ENCODE peak calls at places on chromosomes 11 and 22, in nine cellular contexts. R, O, H, S, L, F, U, Z and M are unnamed samples. For H3K9me3, the result is how much of the 10 kb centered on the place peaks cover.

GRCh38 chr11:65489061-65489705 is 9.7 kb upstream of the MALAT1 start:
- DNase-seq in R (peak), O (peak), H (peak), S (no peak), L (no peak), F (peak), U (no peak), Z (peak), M (peak)

GRCh38 chr11:47967577-47968230 is 12.7 kb upstream of the PTPRJ start:
- DNase-seq in R (no peak), O (no peak), H (no peak), S (no peak), L (no peak), F (no peak), U (no peak), Z (no peak), M (no peak)

GRCh38 chr11:127002669-127003259 is 2.2 kb upstream of the KIRREL3 start:
- DNase-seq in R (no peak), O (no peak), H (no peak), S (no peak), L (no peak), F (no peak), U (no peak), Z (no peak), M (no peak)

GRCh38 chr11:129766858-129767604 is 48.6 kb upstream of the TMEM45B start:
- DNase-seq in R (no peak), O (peak), H (no peak), S (no peak), L (no peak), F (no peak), U (no peak), Z (no peak), M (peak)

GRCh38 chr11:44940835-44941234 is 9.8 kb downstream of the TP53I11 start:
- DNase-seq in R (no peak), O (no peak), H (no peak), S (no peak), L (no peak), F (no peak), U (no peak), Z (no peak), M (no peak)

GRCh38 chr11:119594639-119595249 is 134.3 kb downstream of the NECTIN1 start:
- DNase-seq in R (peak), O (no peak), H (no peak), S (no peak), L (no peak), F (no peak), U (no peak), Z (peak), M (no peak)

GRCh38 chr11:9344046-9344680 is 29.8 kb upstream of the TMEM41B start:
- DNase-seq in R (no peak), O (no peak), H (no peak), S (no peak), L (no peak), F (no peak), U (no peak), Z (no peak), M (no peak)

GRCh38 chr22:26450453-26451185 is 21.6 kb downstream of the ASPHD2 start:
- DNase-seq in R (no peak), O (no peak), H (peak), S (no peak), L (peak), F (no peak), U (no peak), Z (no peak), M (no peak)

GRCh38 chr11:128624269-128625170 is 37.2 kb upstream of the ETS1 start:
- DNase-seq in R (no peak), O (no peak), H (no peak), S (no peak), L (no peak), F (no peak), U (no peak), Z (no peak), M (peak)

GRCh38 chr22:44537016-44537936 is 39.2 kb upstream of the RTL6 start:
- DNase-seq in R (no peak), O (no peak), H (no peak), S (no peak), L (no peak), F (no peak), U (no peak), Z (no peak), M (no peak)

GRCh38 chr11:68181719-68182451 is 31.2 kb downstream of the KMT5B start:
- DNase-seq in R (no peak), O (no peak), H (no peak), S (no peak), L (no peak), F (no peak), U (no peak), Z (no peak), M (no peak)

GRCh38 chr22:45007247-45007945 is 2.4 kb downstream of the PHF21B start:
- DNase-seq in R (peak), O (peak), H (no peak), S (no peak), L (no peak), F (peak), U (no peak), Z (peak), M (no peak)

GRCh38 chr11:91435694-91436375 is 788.8 kb upstream of the FAT3 start:
- DNase-seq in R (no peak), O (peak), H (no peak), S (no peak), L (no peak), F (no peak), U (no peak), Z (no peak), M (no peak)

GRCh38 chr22:39514373-39514973 is 5.9 kb upstream of the ATF4 start:
- DNase-seq in R (peak), O (no peak), H (no peak), S (peak), L (no peak), F (no peak), U (no peak), Z (no peak), M (no peak)

GRCh38 chr11:70067591-70068341 is 10.4 kb upstream of the ANO1 start:
- DNase-seq in R (no peak), O (no peak), H (peak), S (no peak), L (no peak), F (no peak), U (no peak), Z (no peak), M (no peak)

GRCh38 chr11:108886608-108887007 is 221.7 kb downstream of the DDX10 start:
- DNase-seq in R (no peak), O (peak), H (no peak), S (no peak), L (no peak), F (no peak), U (no peak), Z (no peak), M (no peak)

GRCh38 chr11:134347441-134347840 is 15.7 kb downstream of the GLB1L2 start:
- DNase-seq in R (no peak), O (no peak), H (no peak), S (no peak), L (no peak), F (no peak), U (no peak), Z (no peak), M (no peak)

GRCh38 chr11:61279934-61280656 is 15.0 kb downstream of the VWCE start:
- DNase-seq in R (no peak), O (no peak), H (no peak), S (no peak), L (peak), F (no peak), U (no peak), Z (no peak), M (no peak)

GRCh38 chr11:1603629-1604028 is 4.6 kb downstream of the KRTAP5-3 start:
- DNase-seq in R (no peak), O (no peak), H (no peak), S (no peak), L (no peak), F (no peak), U (no peak), Z (no peak), M (no peak)

GRCh38 chr11:13446444-13446843 is 16.6 kb downstream of the BTBD10 start:
- DNase-seq in R (no peak), O (peak), H (no peak), S (no peak), L (no peak), F (no peak), U (no peak), Z (no peak), M (no peak)

GRCh38 chr22:45090364-45090960 is 73.3 kb upstream of the NUP50 start:
- DNase-seq in R (no peak), O (peak), H (no peak), S (no peak), L (peak), F (no peak), U (no peak), Z (no peak), M (no peak)

GRCh38 chr22:41910599-41911291 is 4.1 kb downstream of the SHISA8 start:
- DNase-seq in R (no peak), O (no peak), H (no peak), S (no peak), L (no peak), F (no peak), U (no peak), Z (peak), M (no peak)
- TF ChIP-seq POLR2A in R (no peak), O (no peak), H (no peak), S (no peak), L (no peak), F (no peak), U (no peak), Z (no peak), M (no peak)

GRCh38 chr22:19620742-19621371 is 93.4 kb upstream of the SEPTIN5 start:
- DNase-seq in R (no peak), O (no peak), H (no peak), S (no peak), L (no peak), F (no peak), U (no peak), Z (peak), M (no peak)
- H3K27ac ChIP-seq in R (peak), O (no peak), H (peak), S (no peak), L (peak), F (no peak), U (no peak), Z (no peak), M (no peak)

DNA sequence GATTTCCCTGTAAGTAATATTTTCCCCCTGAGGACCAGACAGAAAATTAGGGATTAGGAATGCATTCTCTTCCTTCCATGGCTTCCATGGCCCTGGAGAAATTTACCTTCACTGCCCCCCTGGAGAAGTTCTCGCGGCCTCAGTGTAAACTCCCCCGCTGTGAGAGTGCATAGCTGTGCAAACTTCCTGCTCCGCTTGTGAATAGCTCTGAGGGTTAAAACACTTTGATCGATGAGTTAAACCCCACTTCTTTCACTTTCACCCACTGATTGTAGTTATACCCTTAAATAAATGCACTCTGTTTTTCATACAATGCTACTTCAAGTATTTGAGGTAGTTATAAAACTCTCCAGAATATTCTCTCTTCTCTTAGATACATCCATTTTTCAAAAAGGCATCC is 190.8 kb downstream of the DSCAML1 start:
- DNase-seq in R (no peak), O (no peak), H (no peak), S (no peak), L (no peak), F (no peak), U (no peak), Z (no peak), M (no peak)
- H3K9me3 ChIP-seq in R (under half), O (under half), H (under half), S (under half), L (under half), F (under half), U (under half), Z (under half), M (under half)

GRCh38 chr22:20957118-20957690 is 9.9 kb upstream of the AIFM3 start:
- DNase-seq in R (no peak), O (peak), H (no peak), S (no peak), L (no peak), F (no peak), U (no peak), Z (no peak), M (no peak)
- TF ChIP-seq POLR2A in R (no peak), O (no peak), H (no peak), S (no peak), L (no peak), F (no peak), U (no peak), Z (no peak), M (peak)

GRCh38 chr22:42695294-42695693 is 25.4 kb downstream of the A4GALT start:
- DNase-seq in R (no peak), O (no peak), H (no peak), S (no peak), L (no peak), F (no peak), U (no peak), Z (no peak), M (no peak)

GRCh38 chr22:42699281-42699681 is 21.4 kb downstream of the A4GALT start:
- DNase-seq in R (no peak), O (no peak), H (no peak), S (no peak), L (no peak), F (no peak), U (no peak), Z (no peak), M (no peak)

GRCh38 chr22:42696331-42696967 is 24.2 kb downstream of the A4GALT start:
- DNase-seq in R (no peak), O (no peak), H (no peak), S (no peak), L (no peak), F (no peak), U (no peak), Z (no peak), M (no peak)

GRCh38 chr22:42699953-42700352 is 20.7 kb downstream of the A4GALT start:
- DNase-seq in R (no peak), O (no peak), H (no peak), S (no peak), L (no peak), F (no peak), U (no peak), Z (no peak), M (no peak)

GRCh38 chr22:42697542-42698013 is 23.1 kb downstream of the A4GALT start:
- DNase-seq in R (peak), O (peak), H (peak), S (peak), L (no peak), F (no peak), U (no peak), Z (peak), M (no peak)
- H3K27ac ChIP-seq in R (peak), O (peak), H (peak), S (peak), L (peak), F (no peak), U (peak), Z (no peak), M (no peak)

GRCh38 chr22:30295576-30295975 is 6.3 kb upstream of the CASTOR1 start:
- DNase-seq in R (no peak), O (no peak), H (no peak), S (no peak), L (no peak), F (no peak), U (no peak), Z (no peak), M (no peak)
- H3K9me3 ChIP-seq in R (under half), O (under half), H (under half), S (under half), L (under half), F (under half), U (under half), Z (under half), M (under half)

DNA sequence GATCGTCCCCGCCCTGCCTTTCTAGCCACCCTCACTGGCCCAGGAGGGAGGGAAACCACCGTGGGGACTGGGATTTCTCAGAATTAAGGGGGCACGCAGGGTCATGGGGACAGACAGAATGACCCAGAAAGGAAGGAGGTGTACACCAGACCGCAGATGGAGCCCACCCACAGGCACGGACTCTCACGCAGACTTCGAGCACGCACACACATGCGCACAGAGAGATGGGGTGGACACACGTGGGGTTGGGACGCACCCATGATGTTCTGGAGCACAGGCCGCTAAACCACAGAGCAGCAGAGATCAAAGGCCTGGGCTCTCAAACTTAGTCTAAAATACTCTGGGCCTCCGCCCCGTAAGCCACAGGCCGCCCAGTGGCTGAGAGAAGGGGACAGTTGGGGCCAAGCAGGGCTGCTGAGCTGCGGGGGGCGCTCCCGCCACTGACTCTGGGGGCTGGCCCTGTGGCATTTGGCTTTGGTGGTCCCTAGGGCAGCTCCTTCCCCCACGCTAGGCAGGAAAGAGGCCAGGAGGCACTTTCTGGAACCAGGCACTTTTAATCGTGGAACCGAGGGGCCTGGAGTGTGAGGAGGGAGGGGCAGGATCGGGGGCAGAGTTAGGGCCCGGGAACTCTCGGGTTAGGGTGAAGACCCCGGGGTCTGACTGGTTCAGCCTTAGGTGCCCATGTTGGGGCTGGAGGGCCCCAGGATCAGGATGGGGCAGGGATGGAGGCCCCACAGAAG is 1.5 kb downstream of the IFITM5 start:
- DNase-seq in R (no peak), O (no peak), H (peak), S (no peak), L (no peak), F (peak), U (no peak), Z (no peak), M (peak)
- TF ChIP-seq POLR2A in R (no peak), O (no peak), H (no peak), S (no peak), L (no peak), F (no peak), U (no peak), Z (no peak), M (no peak)